ENCODE peak calls at places on chromosomes 13 and 19, in four cellular contexts. X, Z, W and E are unnamed samples.

GRCh38 chr13:113584870-113585671 is 518 bp downstream of the TFDP1 start:
- DNase-seq in X (no peak), Z (peak), W (no peak), E (peak)

GRCh38 chr13:76812206-76812882 is 73.9 kb downstream of the KCTD12 start:
- DNase-seq in X (no peak), Z (no peak), W (no peak), E (no peak)

GRCh38 chr13:106284358-106284757 is 251.1 kb downstream of the EFNB2 start:
- DNase-seq in X (no peak), Z (no peak), W (no peak), E (no peak)

GRCh38 chr19:4587527-4587926 is 28.0 kb upstream of the SEMA6B start:
- DNase-seq in X (no peak), Z (no peak), W (no peak), E (no peak)

GRCh38 chr19:16897572-16898056 is 8.8 kb downstream of the F2RL3 start:
- DNase-seq in X (no peak), Z (no peak), W (no peak), E (no peak)

GRCh38 chr13:99750951-99751350 is 220.6 kb downstream of the ZIC5 start:
- DNase-seq in X (no peak), Z (no peak), W (no peak), E (no peak)

GRCh38 chr13:110279684-110280083 is 27.3 kb downstream of the COL4A1 start:
- DNase-seq in X (no peak), Z (no peak), W (no peak), E (no peak)

GRCh38 chr13:105518086-105518485 is 1017.4 kb downstream of the EFNB2 start:
- DNase-seq in X (no peak), Z (no peak), W (no peak), E (no peak)

GRCh38 chr19:36032251-36033104 is at the start of gene CLIP3:
- DNase-seq in X (no peak), Z (no peak), W (peak), E (no peak)

GRCh38 chr13:23467048-23467931 is 33.8 kb upstream of the SACS start:
- DNase-seq in X (no peak), Z (no peak), W (no peak), E (no peak)

GRCh38 chr13:36975172-36975571 is 24.0 kb downstream of the ALG5 start:
- DNase-seq in X (no peak), Z (no peak), W (no peak), E (no peak)

GRCh38 chr19:52748336-52748950 is 13.6 kb upstream of the ZNF611 start:
- DNase-seq in X (no peak), Z (peak), W (no peak), E (no peak)

GRCh38 chr13:94009696-94010095 is 469.8 kb downstream of the DCT start:
- DNase-seq in X (no peak), Z (no peak), W (no peak), E (no peak)

GRCh38 chr19:21474671-21475181 is 30.7 kb upstream of the ZNF429 start:
- DNase-seq in X (peak), Z (no peak), W (peak), E (no peak)

GRCh38 chr19:45154064-45154827 is 6.5 kb downstream of the NKPD1 start:
- DNase-seq in X (no peak), Z (peak), W (no peak), E (peak)

GRCh38 chr13:68813397-68813796 is 1294.2 kb upstream of the ATXN8OS start:
- DNase-seq in X (no peak), Z (no peak), W (no peak), E (no peak)

GRCh38 chr13:85521586-85521985 is 277.6 kb downstream of the SLITRK6 start:
- DNase-seq in X (no peak), Z (no peak), W (no peak), E (no peak)

GRCh38 chr19:4909172-4909896 is at the start of gene UHRF1:
- DNase-seq in X (no peak), Z (peak), W (no peak), E (peak)

GRCh38 chr19:49057636-49058234 is at the start of gene CGB7:
- DNase-seq in X (no peak), Z (peak), W (no peak), E (peak)

GRCh38 chr19:11265177-11265784 is 3.0 kb upstream of the DOCK6 start:
- DNase-seq in X (no peak), Z (no peak), W (no peak), E (no peak)

GRCh38 chr19:41960973-41961372 is 1.9 kb upstream of the RABAC1 start:
- DNase-seq in X (no peak), Z (no peak), W (no peak), E (no peak)

GRCh38 chr19:317710-318508 is 26.7 kb downstream of the MIER2 start:
- DNase-seq in X (no peak), Z (no peak), W (no peak), E (no peak)

GRCh38 chr13:31807090-31807541 is 67.8 kb downstream of the RXFP2 start:
- DNase-seq in X (no peak), Z (no peak), W (no peak), E (no peak)

GRCh38 chr13:111122056-111122455 is 6.9 kb downstream of the ARHGEF7 start:
- DNase-seq in X (no peak), Z (no peak), W (peak), E (no peak)

GRCh38 chr13:112616586-112617381 is 28.8 kb upstream of the TUBGCP3 start:
- DNase-seq in X (no peak), Z (peak), W (no peak), E (peak)

GRCh38 chr19:22532388-22533310 is 101.5 kb upstream of the ZNF492 start:
- DNase-seq in X (no peak), Z (no peak), W (no peak), E (no peak)

GRCh38 chr19:37413243-37414084 is 42.6 kb downstream of the ZNF527 start:
- DNase-seq in X (no peak), Z (peak), W (no peak), E (no peak)

GRCh38 chr19:9789066-9789465 is 20.5 kb upstream of the ZNF846 start:
- DNase-seq in X (no peak), Z (no peak), W (no peak), E (no peak)

GRCh38 chr19:10286803-10287737 is at the start of gene ICAM4:
- DNase-seq in X (no peak), Z (no peak), W (no peak), E (peak)

GRCh38 chr19:39296055-39296645 is at the start of gene IFNL1:
- DNase-seq in X (no peak), Z (no peak), W (no peak), E (no peak)

GRCh38 chr19:51771369-51771768 is 10.4 kb downstream of the FPR2 start:
- DNase-seq in X (no peak), Z (no peak), W (no peak), E (no peak)

GRCh38 chr13:33191425-33192221 is 93.9 kb downstream of the STARD13 start:
- DNase-seq in X (no peak), Z (no peak), W (no peak), E (no peak)

GRCh38 chr13:20165417-20166257 is 4.8 kb upstream of the GJA3 start:
- DNase-seq in X (no peak), Z (no peak), W (peak), E (no peak)